ENCODE peak calls at places on chromosomes 13 and 19, in six cellular contexts. H is body of pancreas, O is uterus, K is adrenal gland, X is A549, M is tibial nerve. A is an unnamed sample.

GRCh38 chr13:42333613-42334328 is 61.8 kb downstream of the AKAP11 start:
- DNase-seq in X (peak), K (no peak), H (no peak), M (no peak), O (no peak), A (no peak)

GRCh38 chr13:109708014-109708617 is 78.3 kb downstream of the IRS2 start:
- DNase-seq in K (no peak), O (no peak), H (no peak), X (no peak), M (no peak), A (no peak)

GRCh38 chr19:42301646-42302204 is at the start of gene PRR19:
- DNase-seq in X (no peak), K (no peak), H (no peak), O (no peak), M (no peak), A (no peak)

GRCh38 chr13:49627831-49628652 is at the start of gene ARL11:
- DNase-seq in M (peak), K (peak), O (no peak), X (no peak), H (peak), A (peak)

GRCh38 chr13:50635504-50635903 is 208.0 kb downstream of the DLEU7 start:
- DNase-seq in X (no peak), O (peak), K (peak), H (peak), M (no peak), A (no peak)

GRCh38 chr13:53054569-53054968 is 26.0 kb downstream of the OLFM4 start:
- DNase-seq in O (no peak), M (no peak), X (no peak), H (no peak), K (no peak), A (no peak)

GRCh38 chr19:13006431-13007281 is 11.4 kb downstream of the NFIX start:
- DNase-seq in M (no peak), H (no peak), O (peak), K (no peak), X (no peak), A (no peak)

GRCh38 chr13:95337597-95337996 is 36.3 kb upstream of the ABCC4 start:
- DNase-seq in M (no peak), X (no peak), K (no peak), H (no peak), O (no peak), A (no peak)

GRCh38 chr13:75541287-75541686 is 3.6 kb upstream of the COMMD6 start:
- DNase-seq in O (no peak), K (no peak), M (no peak), X (no peak), H (peak), A (no peak)

GRCh38 chr13:36769545-36769944 is 49.5 kb upstream of the RFXAP start:
- DNase-seq in H (peak), M (no peak), X (no peak), O (no peak), K (no peak), A (no peak)

GRCh38 chr19:45265375-45265774 is 14.3 kb downstream of the MARK4 start:
- DNase-seq in H (no peak), X (no peak), O (no peak), M (no peak), K (no peak), A (no peak)

GRCh38 chr13:41767801-41768200 is 193.1 kb downstream of the VWA8 start:
- DNase-seq in O (no peak), X (no peak), H (no peak), M (no peak), K (no peak), A (no peak)

GRCh38 chr13:51339952-51340732 is 651 bp downstream of the SERPINE3 start:
- DNase-seq in M (no peak), X (no peak), O (no peak), H (no peak), K (no peak), A (no peak)

GRCh38 chr13:67135356-67135755 is 94.8 kb downstream of the PCDH9 start:
- DNase-seq in M (no peak), H (no peak), K (no peak), X (no peak), O (no peak), A (no peak)

GRCh38 chr19:32748497-32748896 is 28.9 kb downstream of the TDRD12 start:
- DNase-seq in M (no peak), O (no peak), H (no peak), X (peak), K (no peak), A (no peak)

GRCh38 chr19:12834976-12835757 is 788 bp upstream of the RTBDN start:
- DNase-seq in H (peak), O (no peak), K (no peak), X (no peak), M (no peak), A (no peak)

GRCh38 chr13:75505327-75505726 is 23.4 kb upstream of the TBC1D4 start:
- DNase-seq in H (no peak), K (no peak), X (no peak), M (no peak), O (no peak), A (no peak)

GRCh38 chr13:91381371-91381770 is 17.1 kb upstream of the GPC5 start:
- DNase-seq in K (no peak), H (no peak), X (no peak), O (no peak), M (no peak), A (no peak)

GRCh38 chr19:35140207-35140897 is 1.7 kb downstream of the FXYD1 start:
- DNase-seq in O (no peak), M (no peak), K (no peak), X (no peak), H (no peak), A (no peak)

GRCh38 chr13:35979378-35979911 is 151.7 kb downstream of the DCLK1 start:
- DNase-seq in X (no peak), K (peak), M (peak), O (peak), H (peak), A (no peak)

GRCh38 chr13:50989476-50989875 is 79.9 kb downstream of the RNASEH2B start:
- DNase-seq in M (peak), H (no peak), O (peak), X (no peak), K (no peak), A (no peak)

GRCh38 chr13:75544681-75545333 is 4.8 kb upstream of the UCHL3 start:
- DNase-seq in X (no peak), M (no peak), O (no peak), K (peak), H (no peak), A (no peak)

GRCh38 chr19:5291588-5292193 is 48.9 kb downstream of the PTPRS start:
- DNase-seq in M (no peak), X (no peak), H (no peak), K (no peak), O (no peak), A (no peak)
- H3K4me3 ChIP-seq in M (peak), X (peak), H (no peak), K (no peak), O (peak), A (no peak)

GRCh38 chr13:30464496-30465351 is 1.0 kb downstream of the HMGB1 start:
- DNase-seq in M (peak), X (peak), H (peak), O (peak), K (peak), A (peak)
- TF ChIP-seq POLR2A in M (peak), X (peak), H (peak), O (peak), K (peak), A (peak)

DNA sequence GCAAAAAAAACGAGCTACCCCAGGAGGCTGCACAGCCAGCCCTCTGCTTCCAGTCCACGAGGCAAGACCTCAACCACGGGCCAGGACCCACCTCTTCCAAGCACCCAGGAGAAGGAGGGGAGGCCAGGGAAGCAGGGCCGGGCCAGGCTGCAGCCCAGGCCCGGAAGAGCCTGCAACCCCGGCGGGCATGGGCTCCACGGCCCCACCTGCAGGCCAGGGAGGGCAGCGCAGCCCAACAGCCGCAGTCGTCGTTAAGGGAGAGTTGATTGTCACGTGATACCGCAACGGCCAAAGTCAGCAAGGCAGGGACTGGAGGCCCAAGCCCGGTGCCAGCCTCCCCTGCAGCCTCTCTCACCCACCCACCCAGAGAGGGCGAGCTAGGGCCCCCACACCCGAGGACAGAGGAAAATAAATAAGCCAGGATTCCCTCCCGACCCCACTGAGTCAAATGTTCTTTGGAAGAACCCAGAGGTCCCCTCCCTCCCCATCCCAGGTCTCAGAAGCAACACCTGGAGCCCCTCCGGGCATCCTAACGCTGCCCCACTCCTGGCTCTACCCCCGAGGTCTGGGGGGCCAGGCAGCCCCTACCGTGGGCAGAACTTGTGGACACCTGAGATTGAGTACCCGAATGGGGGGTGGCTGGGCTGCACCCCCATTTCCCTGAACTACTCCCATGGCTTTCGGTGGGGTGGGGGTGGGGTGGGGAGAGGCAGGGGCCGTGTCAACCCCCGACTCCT is 5.2 kb upstream of the REXO1 start:
- DNase-seq in M (peak), O (no peak), H (peak), X (peak), K (peak), A (peak)
- H3K4me3 ChIP-seq in M (no peak), O (no peak), H (no peak), X (no peak), K (no peak), A (no peak)

GRCh38 chr19:14577264-14577663 is 5.4 kb upstream of the NDUFB7 start:
- DNase-seq in M (no peak), H (no peak), K (no peak), O (no peak), X (no peak), A (no peak)

GRCh38 chr19:14577885-14578427 is 4.9 kb upstream of the CLEC17A start:
- DNase-seq in M (no peak), H (no peak), O (no peak), K (no peak), X (no peak), A (no peak)

GRCh38 chr19:14580623-14581237 is 2.2 kb upstream of the CLEC17A start:
- DNase-seq in O (no peak), K (no peak), M (no peak), H (no peak), X (no peak), A (no peak)

GRCh38 chr19:14582894-14583340 is at the start of gene CLEC17A:
- DNase-seq in X (no peak), H (no peak), M (no peak), O (no peak), K (no peak), A (no peak)
- TF ChIP-seq POLR2A in X (no peak), H (no peak), M (no peak), O (no peak), K (no peak), A (no peak)

GRCh38 chr13:24265453-24265852 is 43.9 kb upstream of the C1QTNF9 start:
- DNase-seq in M (no peak), O (no peak), K (no peak), H (no peak), X (no peak), A (no peak)
- H3K4me3 ChIP-seq in M (no peak), O (no peak), K (no peak), H (no peak), X (no peak), A (no peak)

DNA sequence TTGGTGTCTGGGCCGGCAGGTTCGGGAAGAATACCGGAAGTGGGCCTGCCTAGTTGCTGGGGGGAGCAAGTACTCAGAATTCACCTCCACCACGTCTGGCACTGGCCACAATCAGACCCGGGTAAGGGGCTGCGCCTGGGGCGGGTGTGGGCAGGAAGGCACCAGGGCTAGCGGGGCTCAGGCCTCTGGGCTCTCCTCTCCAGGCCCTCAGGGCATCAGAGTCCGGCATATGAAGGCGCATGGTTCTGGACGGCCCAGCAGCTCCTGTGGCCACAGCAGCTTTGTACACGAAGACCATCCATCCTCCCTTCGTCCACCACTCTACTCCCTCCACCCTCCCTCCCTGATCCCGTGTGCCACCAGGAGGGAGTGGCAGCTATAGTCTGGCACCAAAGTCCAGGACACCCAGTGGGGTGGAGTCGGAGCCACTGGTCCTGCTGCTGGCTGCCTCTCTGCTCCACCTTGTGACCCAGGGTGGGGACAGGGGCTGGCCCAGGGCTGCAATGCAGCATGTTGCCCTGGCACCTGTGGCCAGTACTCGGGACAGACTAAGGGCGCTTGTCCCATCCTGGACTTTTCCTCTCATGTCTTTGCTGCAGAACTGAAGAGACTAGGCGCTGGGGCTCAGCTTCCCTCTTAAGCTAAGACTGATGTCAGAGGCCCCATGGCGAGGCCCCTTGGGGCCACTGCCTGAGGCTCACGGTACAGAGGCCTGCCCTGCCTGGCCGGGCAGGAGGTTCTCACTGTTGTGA is 11.1 kb downstream of the DDX39A start:
- DNase-seq in X (no peak), O (no peak), K (peak), M (no peak), H (no peak), A (no peak)
- TF ChIP-seq POLR2A in X (no peak), O (no peak), K (no peak), M (no peak), H (no peak), A (no peak)

GRCh38 chr19:53904909-53905308 is 4.2 kb upstream of the CACNG7 start:
- DNase-seq in X (no peak), H (no peak), K (no peak), O (no peak), M (no peak), A (no peak)

GRCh38 chr19:53907193-53907581 is 1.9 kb upstream of the CACNG7 start:
- DNase-seq in M (no peak), O (no peak), X (no peak), H (no peak), K (no peak), A (no peak)

GRCh38 chr19:53905787-53906186 is 3.3 kb upstream of the CACNG7 start:
- DNase-seq in H (no peak), X (no peak), O (no peak), K (no peak), M (no peak), A (no peak)

GRCh38 chr19:53907690-53908089 is 1.4 kb upstream of the CACNG7 start:
- DNase-seq in O (no peak), M (no peak), X (no peak), K (no peak), H (no peak), A (no peak)

DNA sequence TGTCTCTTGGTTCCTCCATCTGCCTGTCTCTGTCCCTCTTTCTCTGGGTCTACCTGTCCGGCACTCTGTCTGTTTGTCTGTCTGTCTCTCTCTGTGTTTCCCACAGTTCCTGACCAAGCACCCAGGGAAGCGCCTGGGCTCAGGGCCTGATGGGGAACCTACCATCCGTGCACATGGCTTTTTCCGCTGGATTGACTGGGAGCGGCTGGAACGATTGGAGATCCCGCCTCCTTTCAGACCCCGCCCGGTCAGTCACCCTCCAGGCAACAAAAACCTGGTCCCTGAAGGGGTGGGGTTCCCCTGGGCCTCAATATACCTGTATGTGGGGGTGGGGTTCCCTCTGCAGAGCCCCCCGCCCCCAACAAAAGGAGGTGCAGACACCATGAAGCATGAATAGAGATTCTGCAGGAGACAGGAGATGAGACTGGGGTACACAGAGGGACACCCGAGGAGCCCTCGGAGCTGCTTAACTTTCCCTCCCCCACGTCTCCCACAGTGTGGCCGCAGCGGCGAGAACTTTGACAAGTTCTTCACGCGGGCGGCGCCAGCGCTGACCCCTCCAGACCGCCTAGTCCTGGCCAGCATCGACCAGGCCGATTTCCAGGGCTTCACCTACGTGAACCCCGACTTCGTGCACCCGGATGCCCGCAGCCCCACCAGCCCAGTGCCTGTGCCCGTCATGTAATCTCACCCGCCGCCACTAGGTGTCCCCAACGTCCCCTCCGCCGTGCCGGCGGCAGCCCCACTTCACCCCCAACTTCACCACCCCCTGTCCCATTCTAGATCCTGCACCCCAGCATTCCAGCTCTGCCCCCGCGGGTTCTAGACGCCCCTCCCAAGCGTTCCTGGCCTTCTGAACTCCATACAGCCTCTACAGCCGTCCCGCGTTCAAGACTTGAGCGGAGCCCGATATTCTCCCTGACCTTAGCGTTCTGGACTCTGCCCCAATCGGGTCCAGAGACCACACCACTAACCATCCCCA is 2.6 kb upstream of the CACNG7 start:
- DNase-seq in X (peak), H (peak), K (no peak), O (peak), M (no peak), A (peak)
- H3K4me3 ChIP-seq in X (peak), H (no peak), K (no peak), O (no peak), M (no peak), A (no peak)

A was measured in right lobe of liver.